ENCODE peak calls at places on chromosomes 6 and 20, in ten cellular contexts. One of them, this sample, is unnamed.

GRCh38 chr20:19885981-19886665 is 128.1 kb downstream of the RIN2 start:
- DNase-seq in substantia nigra: peak; percentile 59
- DNase-seq in neural crest cell: no peak
- DNase-seq in body of pancreas: peak; percentile 46
- DNase-seq in activated T-cell treated with anti-CD3 and anti-CD28 coated beads, Interleukin-2, amount 50 U/mL, for 48 hours: no peak
- DNase-seq in BJ: no peak
- DNase-seq in pancreas: peak; percentile 34
- DNase-seq in choroid plexus epithelial cell: no peak
- DNase-seq in NCI-H774: no peak
- DNase-seq in astrocyte of the spinal cord: no peak
- DNase-seq in this sample: peak; percentile 69

GRCh38 chr6:15352884-15353283 is 107.0 kb downstream of the JARID2 start:
- DNase-seq in substantia nigra: no peak
- DNase-seq in neural crest cell: no peak
- DNase-seq in body of pancreas: no peak
- DNase-seq in activated T-cell treated with anti-CD3 and anti-CD28 coated beads, Interleukin-2, amount 50 U/mL, for 48 hours: no peak
- DNase-seq in BJ: no peak
- DNase-seq in pancreas: no peak
- DNase-seq in choroid plexus epithelial cell: peak; percentile 79
- DNase-seq in NCI-H774: no peak
- DNase-seq in astrocyte of the spinal cord: no peak
- DNase-seq in this sample: no peak

GRCh38 chr6:41836022-41836659 is 48.6 kb downstream of the TOMM6 start:
- DNase-seq in substantia nigra: no peak
- DNase-seq in neural crest cell: no peak
- DNase-seq in body of pancreas: no peak
- DNase-seq in activated T-cell treated with anti-CD3 and anti-CD28 coated beads, Interleukin-2, amount 50 U/mL, for 48 hours: no peak
- DNase-seq in BJ: no peak
- DNase-seq in pancreas: no peak
- DNase-seq in choroid plexus epithelial cell: peak; percentile 77
- DNase-seq in NCI-H774: no peak
- DNase-seq in astrocyte of the spinal cord: peak; percentile 50
- DNase-seq in this sample: no peak

GRCh38 chr6:1958257-1958656 is 287.1 kb downstream of the GMDS start:
- DNase-seq in substantia nigra: no peak
- DNase-seq in neural crest cell: no peak
- DNase-seq in body of pancreas: no peak
- DNase-seq in activated T-cell treated with anti-CD3 and anti-CD28 coated beads, Interleukin-2, amount 50 U/mL, for 48 hours: no peak
- DNase-seq in BJ: no peak
- DNase-seq in pancreas: no peak
- DNase-seq in choroid plexus epithelial cell: no peak
- DNase-seq in NCI-H774: no peak
- DNase-seq in astrocyte of the spinal cord: no peak
- DNase-seq in this sample: no peak

GRCh38 chr20:37185681-37186080 is 6.3 kb upstream of the MROH8 start:
- DNase-seq in substantia nigra: no peak
- DNase-seq in neural crest cell: no peak
- DNase-seq in body of pancreas: peak; percentile 20
- DNase-seq in activated T-cell treated with anti-CD3 and anti-CD28 coated beads, Interleukin-2, amount 50 U/mL, for 48 hours: no peak
- DNase-seq in BJ: no peak
- DNase-seq in pancreas: no peak
- DNase-seq in choroid plexus epithelial cell: no peak
- DNase-seq in NCI-H774: no peak
- DNase-seq in astrocyte of the spinal cord: no peak
- DNase-seq in this sample: no peak

GRCh38 chr6:4504700-4505099 is 271.5 kb upstream of the CDYL start:
- DNase-seq in substantia nigra: no peak
- DNase-seq in neural crest cell: no peak
- DNase-seq in body of pancreas: no peak
- DNase-seq in activated T-cell treated with anti-CD3 and anti-CD28 coated beads, Interleukin-2, amount 50 U/mL, for 48 hours: no peak
- DNase-seq in BJ: no peak
- DNase-seq in pancreas: no peak
- DNase-seq in choroid plexus epithelial cell: no peak
- DNase-seq in NCI-H774: no peak
- DNase-seq in astrocyte of the spinal cord: no peak
- DNase-seq in this sample: no peak

GRCh38 chr6:31267504-31268371 is 4.2 kb downstream of the HLA-C start:
- DNase-seq in substantia nigra: no peak
- DNase-seq in neural crest cell: no peak
- DNase-seq in body of pancreas: no peak
- DNase-seq in activated T-cell treated with anti-CD3 and anti-CD28 coated beads, Interleukin-2, amount 50 U/mL, for 48 hours: no peak
- DNase-seq in BJ: no peak
- DNase-seq in pancreas: no peak
- DNase-seq in choroid plexus epithelial cell: no peak
- DNase-seq in NCI-H774: no peak
- DNase-seq in astrocyte of the spinal cord: no peak
- DNase-seq in this sample: no peak

GRCh38 chr6:134626131-134626530 is 308.2 kb upstream of the SGK1 start:
- DNase-seq in substantia nigra: no peak
- DNase-seq in neural crest cell: no peak
- DNase-seq in body of pancreas: no peak
- DNase-seq in activated T-cell treated with anti-CD3 and anti-CD28 coated beads, Interleukin-2, amount 50 U/mL, for 48 hours: no peak
- DNase-seq in BJ: no peak
- DNase-seq in pancreas: no peak
- DNase-seq in choroid plexus epithelial cell: no peak
- DNase-seq in NCI-H774: no peak
- DNase-seq in astrocyte of the spinal cord: peak; percentile 56
- DNase-seq in this sample: no peak

GRCh38 chr6:134007077-134007476 is 45.3 kb downstream of the SLC2A12 start:
- DNase-seq in substantia nigra: no peak
- DNase-seq in neural crest cell: no peak
- DNase-seq in body of pancreas: peak; percentile 83
- DNase-seq in activated T-cell treated with anti-CD3 and anti-CD28 coated beads, Interleukin-2, amount 50 U/mL, for 48 hours: no peak
- DNase-seq in BJ: no peak
- DNase-seq in pancreas: peak; percentile 77
- DNase-seq in choroid plexus epithelial cell: no peak
- DNase-seq in NCI-H774: peak; percentile 90
- DNase-seq in astrocyte of the spinal cord: no peak
- DNase-seq in this sample: peak; percentile 71

GRCh38 chr6:40845588-40845987 is 193.4 kb downstream of the UNC5CL start:
- DNase-seq in substantia nigra: no peak
- DNase-seq in neural crest cell: peak; percentile 57
- DNase-seq in body of pancreas: peak; percentile 62
- DNase-seq in activated T-cell treated with anti-CD3 and anti-CD28 coated beads, Interleukin-2, amount 50 U/mL, for 48 hours: peak; percentile 38
- DNase-seq in BJ: no peak
- DNase-seq in pancreas: peak; percentile 33
- DNase-seq in choroid plexus epithelial cell: peak; percentile 74
- DNase-seq in NCI-H774: peak; percentile 16
- DNase-seq in astrocyte of the spinal cord: peak; percentile 35
- DNase-seq in this sample: peak; percentile 28

GRCh38 chr20:62039738-62040137 is 25.9 kb downstream of the TAF4 start:
- DNase-seq in substantia nigra: no peak
- DNase-seq in neural crest cell: no peak
- DNase-seq in body of pancreas: no peak
- DNase-seq in activated T-cell treated with anti-CD3 and anti-CD28 coated beads, Interleukin-2, amount 50 U/mL, for 48 hours: no peak
- DNase-seq in BJ: no peak
- DNase-seq in pancreas: no peak
- DNase-seq in choroid plexus epithelial cell: no peak
- DNase-seq in NCI-H774: no peak
- DNase-seq in astrocyte of the spinal cord: no peak
- DNase-seq in this sample: no peak

GRCh38 chr20:44728835-44729342 is 13.7 kb downstream of the CCN5 start:
- DNase-seq in substantia nigra: no peak
- DNase-seq in neural crest cell: no peak
- DNase-seq in body of pancreas: peak; percentile 44
- DNase-seq in activated T-cell treated with anti-CD3 and anti-CD28 coated beads, Interleukin-2, amount 50 U/mL, for 48 hours: no peak
- DNase-seq in BJ: peak; percentile 77
- DNase-seq in pancreas: no peak
- DNase-seq in choroid plexus epithelial cell: peak; percentile 51
- DNase-seq in NCI-H774: peak; percentile 20
- DNase-seq in astrocyte of the spinal cord: peak; percentile 62
- DNase-seq in this sample: no peak

GRCh38 chr6:108180266-108180665 is 14.4 kb downstream of the NR2E1 start:
- DNase-seq in substantia nigra: no peak
- DNase-seq in neural crest cell: no peak
- DNase-seq in body of pancreas: no peak
- DNase-seq in activated T-cell treated with anti-CD3 and anti-CD28 coated beads, Interleukin-2, amount 50 U/mL, for 48 hours: no peak
- DNase-seq in BJ: no peak
- DNase-seq in pancreas: no peak
- DNase-seq in choroid plexus epithelial cell: no peak
- DNase-seq in NCI-H774: no peak
- DNase-seq in astrocyte of the spinal cord: no peak
- DNase-seq in this sample: no peak

GRCh38 chr6:35077713-35078105 is 63.4 kb downstream of the TCP11 start:
- DNase-seq in substantia nigra: no peak
- DNase-seq in neural crest cell: no peak
- DNase-seq in body of pancreas: no peak
- DNase-seq in activated T-cell treated with anti-CD3 and anti-CD28 coated beads, Interleukin-2, amount 50 U/mL, for 48 hours: no peak
- DNase-seq in BJ: no peak
- DNase-seq in pancreas: no peak
- DNase-seq in choroid plexus epithelial cell: no peak
- DNase-seq in NCI-H774: no peak
- DNase-seq in astrocyte of the spinal cord: no peak
- DNase-seq in this sample: peak; percentile 12

GRCh38 chr20:43868091-43868490 is 46.6 kb upstream of the TOX2 start:
- DNase-seq in substantia nigra: no peak
- DNase-seq in neural crest cell: no peak
- DNase-seq in body of pancreas: no peak
- DNase-seq in activated T-cell treated with anti-CD3 and anti-CD28 coated beads, Interleukin-2, amount 50 U/mL, for 48 hours: no peak
- DNase-seq in BJ: no peak
- DNase-seq in pancreas: no peak
- DNase-seq in choroid plexus epithelial cell: no peak
- DNase-seq in NCI-H774: no peak
- DNase-seq in astrocyte of the spinal cord: no peak
- DNase-seq in this sample: no peak